ENCODE peak calls at places on chromosomes 3 and 15, in seven cellular contexts. One of them, this sample, is unnamed.

GRCh38 chr3:157294444-157294843 is 134.5 kb upstream of the CCNL1 start:
- DNase-seq in brain microvascular endothelial cell: no peak
- DNase-seq in sigmoid colon: no peak
- DNase-seq in kidney: no peak
- DNase-seq in GDM1: no peak
- DNase-seq in endothelial cell: no peak
- DNase-seq in Ammon's horn: no peak
- DNase-seq in this sample: no peak

GRCh38 chr3:101735833-101736232 is 11.4 kb downstream of the CEP97 start:
- DNase-seq in endothelial cell: no peak
- DNase-seq in Ammon's horn: no peak
- DNase-seq in brain microvascular endothelial cell: no peak
- DNase-seq in sigmoid colon: no peak
- DNase-seq in GDM1: no peak
- DNase-seq in kidney: no peak
- DNase-seq in this sample: no peak

GRCh38 chr3:46848271-46849097 is 14.8 kb downstream of the MYL3 start:
- DNase-seq in brain microvascular endothelial cell: peak; percentile 69
- DNase-seq in sigmoid colon: peak; percentile 66
- DNase-seq in GDM1: no peak
- DNase-seq in Ammon's horn: no peak
- DNase-seq in kidney: peak; percentile 52
- DNase-seq in endothelial cell: peak; percentile 51
- DNase-seq in this sample: no peak

GRCh38 chr15:85759391-85759790 is 35.3 kb downstream of the KLHL25 start:
- DNase-seq in sigmoid colon: peak; percentile 62
- DNase-seq in GDM1: no peak
- DNase-seq in kidney: peak; percentile 74
- DNase-seq in Ammon's horn: no peak
- DNase-seq in endothelial cell: no peak
- DNase-seq in brain microvascular endothelial cell: no peak
- DNase-seq in this sample: no peak

GRCh38 chr15:63435416-63435815 is 53.8 kb upstream of the CA12 start:
- DNase-seq in sigmoid colon: no peak
- DNase-seq in GDM1: no peak
- DNase-seq in endothelial cell: no peak
- DNase-seq in kidney: no peak
- DNase-seq in brain microvascular endothelial cell: no peak
- DNase-seq in Ammon's horn: no peak
- DNase-seq in this sample: no peak

GRCh38 chr3:99504258-99504657 is 134.1 kb upstream of the COL8A1 start:
- DNase-seq in brain microvascular endothelial cell: peak; percentile 57
- DNase-seq in GDM1: no peak
- DNase-seq in Ammon's horn: no peak
- DNase-seq in sigmoid colon: no peak
- DNase-seq in endothelial cell: no peak
- DNase-seq in kidney: no peak
- DNase-seq in this sample: no peak

GRCh38 chr15:93028632-93029612 is 60.1 kb downstream of the RGMA start:
- DNase-seq in kidney: peak; percentile 89
- DNase-seq in Ammon's horn: peak; percentile 82
- DNase-seq in brain microvascular endothelial cell: peak; percentile 28
- DNase-seq in endothelial cell: no peak
- DNase-seq in GDM1: no peak
- DNase-seq in sigmoid colon: peak; percentile 95
- DNase-seq in this sample: peak; percentile 87

GRCh38 chr3:124809039-124809438 is 78.1 kb downstream of the ITGB5 start:
- DNase-seq in brain microvascular endothelial cell: no peak
- DNase-seq in endothelial cell: no peak
- DNase-seq in Ammon's horn: no peak
- DNase-seq in GDM1: no peak
- DNase-seq in kidney: no peak
- DNase-seq in sigmoid colon: no peak
- DNase-seq in this sample: no peak

GRCh38 chr15:96693515-96693914 is 363.0 kb downstream of the NR2F2 start:
- DNase-seq in sigmoid colon: no peak
- DNase-seq in GDM1: no peak
- DNase-seq in endothelial cell: no peak
- DNase-seq in kidney: no peak
- DNase-seq in Ammon's horn: no peak
- DNase-seq in brain microvascular endothelial cell: no peak
- DNase-seq in this sample: no peak

GRCh38 chr3:170531557-170532335 is 54.1 kb downstream of the SLC7A14 start:
- DNase-seq in GDM1: no peak
- DNase-seq in brain microvascular endothelial cell: no peak
- DNase-seq in kidney: no peak
- DNase-seq in endothelial cell: no peak
- DNase-seq in Ammon's horn: no peak
- DNase-seq in sigmoid colon: peak; percentile 79
- DNase-seq in this sample: peak; percentile 23

GRCh38 chr3:159837725-159838124 is 150.9 kb upstream of the IL12A start:
- DNase-seq in Ammon's horn: no peak
- DNase-seq in GDM1: no peak
- DNase-seq in brain microvascular endothelial cell: no peak
- DNase-seq in kidney: no peak
- DNase-seq in sigmoid colon: no peak
- DNase-seq in endothelial cell: no peak
- DNase-seq in this sample: no peak

GRCh38 chr15:85380860-85381535 is 595 bp downstream of the AKAP13 start:
- DNase-seq in endothelial cell: no peak
- DNase-seq in brain microvascular endothelial cell: no peak
- DNase-seq in kidney: peak; percentile 88
- DNase-seq in GDM1: peak; percentile 19
- DNase-seq in Ammon's horn: no peak
- DNase-seq in sigmoid colon: peak; percentile 73
- DNase-seq in this sample: peak; percentile 53

GRCh38 chr15:79680721-79681120 is 216.1 kb downstream of the MTHFS start:
- DNase-seq in Ammon's horn: no peak
- DNase-seq in kidney: no peak
- DNase-seq in sigmoid colon: no peak
- DNase-seq in GDM1: no peak
- DNase-seq in brain microvascular endothelial cell: peak; percentile 80
- DNase-seq in endothelial cell: no peak
- DNase-seq in this sample: no peak

GRCh38 chr3:39166932-39167532 is 13.6 kb upstream of the CSRNP1 start:
- DNase-seq in GDM1: no peak
- DNase-seq in brain microvascular endothelial cell: peak; percentile 84
- DNase-seq in Ammon's horn: peak; percentile 65
- DNase-seq in endothelial cell: no peak
- DNase-seq in sigmoid colon: peak; percentile 78
- DNase-seq in kidney: no peak
- DNase-seq in this sample: no peak

GRCh38 chr3:128551872-128552271 is 58.9 kb upstream of the GATA2 start:
- DNase-seq in GDM1: no peak
- DNase-seq in endothelial cell: no peak
- DNase-seq in kidney: no peak
- DNase-seq in brain microvascular endothelial cell: no peak
- DNase-seq in sigmoid colon: no peak
- DNase-seq in Ammon's horn: no peak
- DNase-seq in this sample: no peak

GRCh38 chr3:20099020-20099539 is 58.8 kb downstream of the KAT2B start:
- DNase-seq in kidney: no peak
- DNase-seq in sigmoid colon: no peak
- DNase-seq in Ammon's horn: no peak
- DNase-seq in brain microvascular endothelial cell: no peak
- DNase-seq in endothelial cell: no peak
- DNase-seq in GDM1: no peak
- DNase-seq in this sample: no peak

GRCh38 chr3:12954180-12954579 is 112.8 kb upstream of the RPL32 start:
- DNase-seq in kidney: no peak
- DNase-seq in sigmoid colon: no peak
- DNase-seq in GDM1: no peak
- DNase-seq in endothelial cell: no peak
- DNase-seq in Ammon's horn: no peak
- DNase-seq in brain microvascular endothelial cell: no peak
- DNase-seq in this sample: no peak

GRCh38 chr15:42332331-42332730 is 27.0 kb upstream of the CAPN3 start:
- DNase-seq in GDM1: no peak
- DNase-seq in kidney: no peak
- DNase-seq in endothelial cell: no peak
- DNase-seq in brain microvascular endothelial cell: no peak
- DNase-seq in sigmoid colon: no peak
- DNase-seq in Ammon's horn: no peak
- DNase-seq in this sample: no peak

GRCh38 chr15:81966628-81967027 is 79.2 kb downstream of the MEX3B start:
- DNase-seq in Ammon's horn: no peak
- DNase-seq in endothelial cell: no peak
- DNase-seq in sigmoid colon: no peak
- DNase-seq in GDM1: no peak
- DNase-seq in kidney: no peak
- DNase-seq in brain microvascular endothelial cell: no peak
- DNase-seq in this sample: no peak

GRCh38 chr3:183629546-183630301 is 5.7 kb upstream of the KLHL24 start:
- DNase-seq in endothelial cell: no peak
- DNase-seq in brain microvascular endothelial cell: no peak
- DNase-seq in sigmoid colon: no peak
- DNase-seq in GDM1: no peak
- DNase-seq in kidney: no peak
- DNase-seq in Ammon's horn: no peak
- DNase-seq in this sample: no peak

GRCh38 chr15:43509002-43509922 is 8.1 kb upstream of the MAP1A start:
- DNase-seq in kidney: no peak
- DNase-seq in sigmoid colon: peak; percentile 86
- DNase-seq in Ammon's horn: no peak
- DNase-seq in endothelial cell: no peak
- DNase-seq in brain microvascular endothelial cell: no peak
- DNase-seq in GDM1: no peak
- DNase-seq in this sample: no peak

GRCh38 chr3:141147657-141148056 is 84.0 kb upstream of the PXYLP1 start:
- DNase-seq in endothelial cell: no peak
- DNase-seq in kidney: no peak
- DNase-seq in Ammon's horn: no peak
- DNase-seq in GDM1: no peak
- DNase-seq in sigmoid colon: no peak
- DNase-seq in brain microvascular endothelial cell: no peak
- DNase-seq in this sample: peak; percentile 60

GRCh38 chr3:46276497-46277099 is 34.3 kb downstream of the CCR3 start:
- DNase-seq in endothelial cell: peak; percentile 57
- DNase-seq in sigmoid colon: peak; percentile 68
- DNase-seq in brain microvascular endothelial cell: peak; percentile 3
- DNase-seq in GDM1: peak; percentile 56
- DNase-seq in Ammon's horn: peak; percentile 44
- DNase-seq in kidney: peak; percentile 87
- DNase-seq in this sample: no peak

GRCh38 chr3:71102111-71103039 is 481.2 kb downstream of the FOXP1 start:
- DNase-seq in GDM1: no peak
- DNase-seq in Ammon's horn: no peak
- DNase-seq in sigmoid colon: no peak
- DNase-seq in endothelial cell: no peak
- DNase-seq in kidney: no peak
- DNase-seq in brain microvascular endothelial cell: peak; percentile 89
- DNase-seq in this sample: no peak

GRCh38 chr15:41940441-41940857 is 31.9 kb downstream of the EHD4 start:
- DNase-seq in sigmoid colon: no peak
- DNase-seq in Ammon's horn: no peak
- DNase-seq in brain microvascular endothelial cell: peak; percentile 59
- DNase-seq in kidney: no peak
- DNase-seq in GDM1: no peak
- DNase-seq in endothelial cell: no peak
- DNase-seq in this sample: no peak

GRCh38 chr15:73732911-73733310 is 20.2 kb downstream of the INSYN1 start:
- DNase-seq in endothelial cell: no peak
- DNase-seq in kidney: no peak
- DNase-seq in brain microvascular endothelial cell: no peak
- DNase-seq in GDM1: no peak
- DNase-seq in sigmoid colon: no peak
- DNase-seq in Ammon's horn: no peak
- DNase-seq in this sample: no peak

GRCh38 chr3:187802928-187803259 is 57.6 kb upstream of the BCL6 start:
- DNase-seq in Ammon's horn: no peak
- DNase-seq in endothelial cell: no peak
- DNase-seq in brain microvascular endothelial cell: no peak
- DNase-seq in GDM1: no peak
- DNase-seq in sigmoid colon: no peak
- DNase-seq in kidney: no peak
- DNase-seq in this sample: no peak

GRCh38 chr3:20400686-20401085 is 214.7 kb upstream of the SGO1 start:
- DNase-seq in GDM1: no peak
- DNase-seq in Ammon's horn: no peak
- DNase-seq in kidney: no peak
- DNase-seq in brain microvascular endothelial cell: no peak
- DNase-seq in endothelial cell: no peak
- DNase-seq in sigmoid colon: no peak
- DNase-seq in this sample: no peak

GRCh38 chr3:192915306-192915705 is 2.4 kb downstream of the MB21D2 start:
- DNase-seq in endothelial cell: peak; percentile 10
- DNase-seq in GDM1: no peak
- DNase-seq in Ammon's horn: peak; percentile 77
- DNase-seq in brain microvascular endothelial cell: peak; percentile 53
- DNase-seq in kidney: no peak
- DNase-seq in sigmoid colon: no peak
- DNase-seq in this sample: no peak

GRCh38 chr3:13210221-13210975 is 137.2 kb upstream of the IQSEC1 start:
- DNase-seq in endothelial cell: no peak
- DNase-seq in sigmoid colon: no peak
- DNase-seq in GDM1: no peak
- DNase-seq in brain microvascular endothelial cell: no peak
- DNase-seq in Ammon's horn: no peak
- DNase-seq in kidney: peak; percentile 53
- DNase-seq in this sample: no peak

GRCh38 chr3:129233538-129233937 is 15.9 kb upstream of the COPG1 start:
- DNase-seq in endothelial cell: no peak
- DNase-seq in GDM1: peak; percentile 89
- DNase-seq in sigmoid colon: peak; percentile 78
- DNase-seq in Ammon's horn: peak; percentile 75
- DNase-seq in brain microvascular endothelial cell: no peak
- DNase-seq in kidney: no peak
- DNase-seq in this sample: peak; percentile 32